ENCODE peak calls at places on chromosomes 16 and 17, in eight cellular contexts. One of them, this sample, is unnamed.

GRCh38 chr16:73319747-73320146 is 271.8 kb upstream of the ZFHX3 start:
- DNase-seq in A172: no peak
- DNase-seq in AML-193: no peak
- DNase-seq in GM12891: no peak
- DNase-seq in NCI-H460: no peak
- DNase-seq in brain microvascular endothelial cell: no peak
- DNase-seq in progenitor cell of endocrine pancreas: no peak
- DNase-seq in dorsolateral prefrontal cortex: no peak
- DNase-seq in this sample: no peak

GRCh38 chr17:77834170-77835115 is 124.1 kb upstream of the TNRC6C start:
- DNase-seq in brain microvascular endothelial cell: peak
- DNase-seq in A172: peak
- DNase-seq in AML-193: peak
- DNase-seq in GM12891: peak
- DNase-seq in NCI-H460: peak
- DNase-seq in dorsolateral prefrontal cortex: peak
- DNase-seq in progenitor cell of endocrine pancreas: no peak
- DNase-seq in this sample: peak

GRCh38 chr17:75315541-75316243 is 26.5 kb upstream of the SLC25A19 start:
- DNase-seq in A172: peak
- DNase-seq in progenitor cell of endocrine pancreas: no peak
- DNase-seq in dorsolateral prefrontal cortex: no peak
- DNase-seq in NCI-H460: no peak
- DNase-seq in GM12891: peak
- DNase-seq in brain microvascular endothelial cell: no peak
- DNase-seq in AML-193: no peak
- DNase-seq in this sample: no peak

GRCh38 chr17:21352981-21353265 is 23.2 kb upstream of the KCNJ12 start:
- DNase-seq in GM12891: no peak
- DNase-seq in brain microvascular endothelial cell: no peak
- DNase-seq in AML-193: no peak
- DNase-seq in dorsolateral prefrontal cortex: no peak
- DNase-seq in NCI-H460: no peak
- DNase-seq in A172: no peak
- DNase-seq in progenitor cell of endocrine pancreas: no peak
- DNase-seq in this sample: no peak

GRCh38 chr16:29813644-29814562 is 1.9 kb downstream of the PRRT2 start:
- DNase-seq in dorsolateral prefrontal cortex: no peak
- DNase-seq in A172: no peak
- DNase-seq in brain microvascular endothelial cell: no peak
- DNase-seq in NCI-H460: no peak
- DNase-seq in progenitor cell of endocrine pancreas: no peak
- DNase-seq in AML-193: no peak
- DNase-seq in GM12891: no peak
- DNase-seq in this sample: no peak

GRCh38 chr16:87441886-87442580 is 49.9 kb downstream of the MAP1LC3B start:
- DNase-seq in A172: peak
- DNase-seq in AML-193: no peak
- DNase-seq in dorsolateral prefrontal cortex: no peak
- DNase-seq in GM12891: no peak
- DNase-seq in progenitor cell of endocrine pancreas: no peak
- DNase-seq in brain microvascular endothelial cell: peak
- DNase-seq in NCI-H460: no peak
- DNase-seq in this sample: no peak

GRCh38 chr17:80612997-80613731 is 68.5 kb downstream of the RPTOR start:
- DNase-seq in AML-193: no peak
- DNase-seq in progenitor cell of endocrine pancreas: no peak
- DNase-seq in brain microvascular endothelial cell: no peak
- DNase-seq in NCI-H460: no peak
- DNase-seq in dorsolateral prefrontal cortex: no peak
- DNase-seq in GM12891: no peak
- DNase-seq in A172: no peak
- DNase-seq in this sample: no peak

GRCh38 chr16:301235-301634 is 18.3 kb downstream of the PDIA2 start:
- DNase-seq in progenitor cell of endocrine pancreas: no peak
- DNase-seq in brain microvascular endothelial cell: no peak
- DNase-seq in A172: no peak
- DNase-seq in AML-193: no peak
- DNase-seq in GM12891: no peak
- DNase-seq in dorsolateral prefrontal cortex: no peak
- DNase-seq in NCI-H460: no peak
- DNase-seq in this sample: no peak

GRCh38 chr16:48879173-48879926 is 269.4 kb upstream of the N4BP1 start:
- DNase-seq in brain microvascular endothelial cell: no peak
- DNase-seq in progenitor cell of endocrine pancreas: no peak
- DNase-seq in AML-193: no peak
- DNase-seq in NCI-H460: no peak
- DNase-seq in dorsolateral prefrontal cortex: no peak
- DNase-seq in A172: no peak
- DNase-seq in GM12891: no peak
- DNase-seq in this sample: no peak

GRCh38 chr16:57042157-57043111 is 49.9 kb upstream of the CPNE2 start:
- DNase-seq in AML-193: no peak
- DNase-seq in progenitor cell of endocrine pancreas: no peak
- DNase-seq in brain microvascular endothelial cell: no peak
- DNase-seq in A172: no peak
- DNase-seq in GM12891: peak
- DNase-seq in dorsolateral prefrontal cortex: no peak
- DNase-seq in NCI-H460: no peak
- DNase-seq in this sample: no peak

GRCh38 chr17:50798424-50799344 is 31.4 kb upstream of the ANKRD40CL start:
- DNase-seq in brain microvascular endothelial cell: no peak
- DNase-seq in A172: no peak
- DNase-seq in dorsolateral prefrontal cortex: no peak
- DNase-seq in AML-193: no peak
- DNase-seq in NCI-H460: no peak
- DNase-seq in progenitor cell of endocrine pancreas: no peak
- DNase-seq in GM12891: no peak
- DNase-seq in this sample: no peak

GRCh38 chr17:16258916-16259315 is 41.9 kb downstream of the PIGL start:
- DNase-seq in GM12891: no peak
- DNase-seq in A172: no peak
- DNase-seq in NCI-H460: no peak
- DNase-seq in brain microvascular endothelial cell: no peak
- DNase-seq in AML-193: peak
- DNase-seq in dorsolateral prefrontal cortex: no peak
- DNase-seq in progenitor cell of endocrine pancreas: no peak
- DNase-seq in this sample: peak

GRCh38 chr16:19294156-19294649 is 8.7 kb downstream of the CLEC19A start:
- DNase-seq in dorsolateral prefrontal cortex: peak
- DNase-seq in GM12891: peak
- DNase-seq in A172: no peak
- DNase-seq in progenitor cell of endocrine pancreas: no peak
- DNase-seq in AML-193: no peak
- DNase-seq in NCI-H460: no peak
- DNase-seq in brain microvascular endothelial cell: no peak
- DNase-seq in this sample: no peak

GRCh38 chr16:81530296-81530721 is 85.7 kb downstream of the CMIP start:
- DNase-seq in GM12891: no peak
- DNase-seq in dorsolateral prefrontal cortex: no peak
- DNase-seq in brain microvascular endothelial cell: no peak
- DNase-seq in A172: no peak
- DNase-seq in NCI-H460: no peak
- DNase-seq in progenitor cell of endocrine pancreas: no peak
- DNase-seq in AML-193: no peak
- DNase-seq in this sample: no peak

GRCh38 chr17:36869441-36869840 is 67.8 kb upstream of the LHX1 start:
- DNase-seq in brain microvascular endothelial cell: no peak
- DNase-seq in A172: no peak
- DNase-seq in NCI-H460: no peak
- DNase-seq in GM12891: no peak
- DNase-seq in dorsolateral prefrontal cortex: no peak
- DNase-seq in progenitor cell of endocrine pancreas: no peak
- DNase-seq in AML-193: no peak
- DNase-seq in this sample: no peak

GRCh38 chr17:44033841-44034408 is 19.2 kb upstream of the TMEM101 start:
- DNase-seq in A172: no peak
- DNase-seq in NCI-H460: no peak
- DNase-seq in GM12891: no peak
- DNase-seq in dorsolateral prefrontal cortex: no peak
- DNase-seq in brain microvascular endothelial cell: no peak
- DNase-seq in AML-193: no peak
- DNase-seq in progenitor cell of endocrine pancreas: no peak
- DNase-seq in this sample: no peak

GRCh38 chr16:51987519-51987918 is 559.4 kb downstream of the TOX3 start:
- DNase-seq in NCI-H460: no peak
- DNase-seq in A172: no peak
- DNase-seq in AML-193: no peak
- DNase-seq in brain microvascular endothelial cell: no peak
- DNase-seq in progenitor cell of endocrine pancreas: no peak
- DNase-seq in dorsolateral prefrontal cortex: no peak
- DNase-seq in GM12891: no peak
- DNase-seq in this sample: no peak

GRCh38 chr16:27228621-27229501 is 25.5 kb downstream of the KDM8 start:
- DNase-seq in NCI-H460: no peak
- DNase-seq in progenitor cell of endocrine pancreas: no peak
- DNase-seq in AML-193: no peak
- DNase-seq in brain microvascular endothelial cell: no peak
- DNase-seq in dorsolateral prefrontal cortex: no peak
- DNase-seq in GM12891: no peak
- DNase-seq in A172: no peak
- DNase-seq in this sample: no peak

GRCh38 chr17:15914400-15915165 is 30.3 kb upstream of the ADORA2B start:
- DNase-seq in dorsolateral prefrontal cortex: no peak
- DNase-seq in progenitor cell of endocrine pancreas: no peak
- DNase-seq in AML-193: no peak
- DNase-seq in NCI-H460: no peak
- DNase-seq in brain microvascular endothelial cell: peak
- DNase-seq in GM12891: no peak
- DNase-seq in A172: peak
- DNase-seq in this sample: no peak